ENCODE peak calls at places on chromosomes 4 and X, in eight cellular contexts. G is Panc1, T is HepG2, M is HCT116, W is upper lobe of left lung, C is K562, D is GM23338, X is GM12878. B is an unnamed sample.

GRCh38 chr4:1370321-1371124 is 23.5 kb downstream of the UVSSA start:
- ATAC-seq in G (no peak), T (no peak), M (no peak), W (no peak), C (no peak), D (no peak), X (no peak), B (no peak)

GRCh38 chrX:12956704-12957541 is 18.0 kb upstream of the TMSB4X start:
- ATAC-seq in G (peak), T (no peak), M (peak), W (peak), C (peak), D (no peak), X (peak), B (no peak)

GRCh38 chr4:187996502-187997177 is 1.1 kb downstream of the ZFP42 start:
- ATAC-seq in G (no peak), T (no peak), M (no peak), W (no peak), C (no peak), D (peak), X (no peak), B (no peak)

GRCh38 chrX:5898463-5898862 is 330.2 kb downstream of the NLGN4X start:
- ATAC-seq in G (no peak), T (no peak), M (no peak), W (no peak), C (no peak), D (no peak), X (no peak), B (no peak)

GRCh38 chrX:153494541-153495361 is at the start of gene BGN:
- ATAC-seq in G (peak), T (peak), M (no peak), W (no peak), C (peak), D (peak), X (peak), B (peak)

GRCh38 chr4:141610365-141610764 is 26.0 kb upstream of the IL15 start:
- ATAC-seq in G (no peak), T (no peak), M (no peak), W (no peak), C (no peak), D (peak), X (no peak), B (no peak)

GRCh38 chr4:78313754-78314120 is 237.8 kb upstream of the ANXA3 start:
- ATAC-seq in G (no peak), T (no peak), M (no peak), W (no peak), C (no peak), D (no peak), X (peak), B (no peak)

GRCh38 chr4:62484357-62484756 is 1284.2 kb downstream of the ADGRL3 start:
- ATAC-seq in G (no peak), T (no peak), M (no peak), W (no peak), C (no peak), D (no peak), X (no peak), B (no peak)

GRCh38 chr4:95095352-95095974 is 337.7 kb downstream of the BMPR1B start:
- ATAC-seq in G (no peak), T (peak), M (peak), W (no peak), C (no peak), D (no peak), X (no peak), B (no peak)

GRCh38 chrX:152155766-152156310 is 17.5 kb upstream of the MAGEA10 start:
- ATAC-seq in G (no peak), T (no peak), M (no peak), W (no peak), C (peak), D (no peak), X (no peak), B (no peak)

GRCh38 chr4:99861120-99861905 is 32.9 kb downstream of the LAMTOR3 start:
- ATAC-seq in G (no peak), T (no peak), M (no peak), W (no peak), C (no peak), D (no peak), X (peak), B (no peak)

GRCh38 chr4:130812117-130812765 is 1716.3 kb downstream of the C4orf33 start:
- ATAC-seq in G (no peak), T (no peak), M (no peak), W (no peak), C (no peak), D (no peak), X (no peak), B (no peak)

GRCh38 chrX:39582091-39582490 is 515.7 kb downstream of the BCOR start:
- ATAC-seq in G (no peak), T (no peak), M (peak), W (no peak), C (no peak), D (no peak), X (no peak), B (no peak)

GRCh38 chrX:19225906-19226305 is 103.6 kb upstream of the ADGRG2 start:
- ATAC-seq in G (peak), T (peak), M (no peak), W (no peak), C (peak), D (peak), X (peak), B (no peak)

GRCh38 chrX:53072418-53073114 is 9.6 kb upstream of the TSPYL2 start:
- ATAC-seq in G (peak), T (peak), M (peak), W (no peak), C (peak), D (no peak), X (peak), B (no peak)

GRCh38 chr4:64341711-64342110 is 67.5 kb downstream of the TECRL start:
- ATAC-seq in G (no peak), T (no peak), M (no peak), W (no peak), C (no peak), D (no peak), X (no peak), B (no peak)

GRCh38 chrX:131779313-131779712 is 235.4 kb downstream of the OR13H1 start:
- ATAC-seq in G (no peak), T (no peak), M (no peak), W (no peak), C (no peak), D (no peak), X (peak), B (no peak)

GRCh38 chr4:71487324-71487677 is 148.5 kb downstream of the SLC4A4 start:
- ATAC-seq in G (no peak), T (no peak), M (no peak), W (no peak), C (no peak), D (peak), X (no peak), B (no peak)

GRCh38 chrX:15465896-15466651 is 27.1 kb downstream of the PIR start:
- ATAC-seq in G (no peak), T (no peak), M (no peak), W (no peak), C (peak), D (peak), X (peak), B (peak)

GRCh38 chrX:15464704-15465103 is 28.4 kb downstream of the PIR start:
- ATAC-seq in G (no peak), T (no peak), M (no peak), W (no peak), C (no peak), D (no peak), X (no peak), B (no peak)

GRCh38 chrX:15468036-15468435 is 25.1 kb downstream of the PIR start:
- ATAC-seq in G (no peak), T (no peak), M (peak), W (peak), C (peak), D (no peak), X (peak), B (peak)

GRCh38 chrX:15469613-15470012 is 23.5 kb downstream of the PIR start:
- ATAC-seq in G (no peak), T (no peak), M (no peak), W (no peak), C (no peak), D (no peak), X (no peak), B (no peak)

GRCh38 chrX:15465347-15465746 is 27.8 kb downstream of the PIR start:
- ATAC-seq in G (no peak), T (no peak), M (no peak), W (no peak), C (no peak), D (no peak), X (peak), B (no peak)
- TF ChIP-seq CTCF in G (no peak), T (no peak), M (no peak), W (no peak), C (no peak), D (no peak), X (no peak), B (no peak)

GRCh38 chr4:45453258-45453841 is 670.5 kb downstream of the GABRG1 start:
- ATAC-seq in G (peak), T (peak), M (no peak), W (peak), C (no peak), D (peak), X (peak), B (peak)

GRCh38 chr4:45455217-45455616 is 668.6 kb downstream of the GABRG1 start:
- ATAC-seq in G (no peak), T (no peak), M (no peak), W (no peak), C (no peak), D (no peak), X (no peak), B (no peak)
- TF ChIP-seq POLR2AphosphoS5 in G (no peak), T (no peak), M (no peak), W (no peak), C (no peak), D (no peak), X (no peak), B (no peak)

GRCh38 chrX:49844622-49845021 is 15.5 kb downstream of the PAGE4 start:
- ATAC-seq in G (no peak), T (no peak), M (no peak), W (no peak), C (no peak), D (no peak), X (no peak), B (no peak)

GRCh38 chrX:49846004-49846403 is 16.9 kb downstream of the PAGE4 start:
- ATAC-seq in G (no peak), T (no peak), M (no peak), W (no peak), C (no peak), D (no peak), X (peak), B (no peak)

GRCh38 chrX:49842603-49843002 is 13.5 kb downstream of the PAGE4 start:
- ATAC-seq in G (no peak), T (peak), M (no peak), W (no peak), C (peak), D (no peak), X (no peak), B (no peak)

GRCh38 chrX:49838374-49838773 is 9.3 kb downstream of the PAGE4 start:
- ATAC-seq in G (peak), T (peak), M (peak), W (no peak), C (peak), D (peak), X (peak), B (no peak)

GRCh38 chrX:49840679-49841078 is 11.6 kb downstream of the PAGE4 start:
- ATAC-seq in G (peak), T (peak), M (peak), W (peak), C (peak), D (peak), X (peak), B (peak)
- TF ChIP-seq CTCF in G (peak), T (peak), M (peak), W (no peak), C (peak), D (peak), X (peak), B (peak)

DNA sequence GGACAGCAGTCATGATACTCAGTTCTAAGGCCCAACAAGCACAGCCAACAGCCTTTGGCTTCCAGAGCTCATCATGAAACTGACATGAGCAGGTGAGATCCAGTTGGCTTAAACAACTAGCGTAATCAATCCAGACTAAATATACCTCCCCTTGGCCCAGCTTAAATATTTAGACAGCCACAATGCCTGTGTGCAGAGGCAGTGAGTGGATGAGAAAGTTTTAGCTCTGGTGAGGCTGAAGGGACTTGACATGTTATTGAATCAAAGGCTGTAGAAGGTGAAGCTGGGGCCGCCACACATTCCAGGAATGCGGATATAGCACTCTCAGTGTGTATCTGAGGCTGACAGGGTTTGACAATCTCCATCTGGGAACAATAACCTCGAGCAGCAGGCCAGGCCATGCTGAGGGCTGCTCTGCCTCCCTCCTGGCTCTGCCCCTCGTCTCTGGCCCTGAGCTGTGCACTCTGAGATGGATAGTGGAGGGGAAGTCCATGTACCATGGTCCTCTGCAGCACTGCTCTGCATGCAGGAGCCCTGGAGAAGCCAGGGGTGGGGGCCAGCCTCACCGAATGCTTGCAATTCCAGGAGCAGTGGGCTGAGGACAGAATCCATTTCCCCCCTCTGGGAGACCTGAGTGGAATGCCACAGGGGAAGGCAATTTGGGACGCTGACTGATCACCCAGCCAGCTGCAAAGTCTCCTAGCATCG is 37.4 kb upstream of the RASL11B start:
- ATAC-seq in G (no peak), T (peak), M (no peak), W (peak), C (peak), D (no peak), X (no peak), B (peak)
- TF ChIP-seq POLR2AphosphoS5 in G (no peak), T (no peak), M (no peak), W (peak), C (no peak), D (no peak), X (no peak), B (peak)

DNA sequence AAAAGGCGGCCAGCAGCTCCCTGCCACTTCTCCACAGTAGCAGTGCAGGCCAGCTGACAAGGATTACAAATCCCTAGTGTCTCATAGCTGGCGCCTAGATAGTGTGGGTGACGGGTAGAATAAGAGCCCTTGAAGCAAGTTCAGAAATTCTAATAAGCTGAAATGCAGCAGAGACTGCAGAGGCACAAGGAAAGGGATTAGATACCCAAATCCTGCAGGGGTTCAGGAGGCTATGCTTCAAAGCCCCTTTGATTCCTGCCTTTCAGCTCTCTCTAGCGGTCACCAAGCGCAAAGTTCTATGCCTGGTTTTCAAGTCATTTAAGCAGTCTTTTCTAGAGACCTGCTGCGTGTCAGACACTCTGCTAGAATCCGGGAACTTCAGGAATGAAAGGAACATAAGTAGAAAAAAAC is 79.2 kb downstream of the RLIM start:
- ATAC-seq in G (peak), T (peak), M (peak), W (no peak), C (peak), D (peak), X (peak), B (peak)
- TF ChIP-seq CTCF in G (peak), T (peak), M (peak), W (no peak), C (peak), D (peak), X (peak), B (no peak)

GRCh38 chr4:34878961-34879360 is 1365.4 kb downstream of the ARAP2 start:
- ATAC-seq in G (no peak), T (peak), M (no peak), W (no peak), C (no peak), D (peak), X (no peak), B (no peak)

GRCh38 chr4:34880246-34880645 is 1364.1 kb downstream of the ARAP2 start:
- ATAC-seq in G (no peak), T (no peak), M (no peak), W (no peak), C (no peak), D (no peak), X (no peak), B (no peak)
- TF ChIP-seq POLR2AphosphoS5 in G (no peak), T (no peak), M (no peak), W (no peak), C (no peak), D (no peak), X (no peak), B (no peak)

B was measured in gastroesophageal sphincter.